ENCODE peak calls at places on chromosomes 13 and 19, in seven cellular contexts. R is RCC 7860, I is aorta, N is NCI-H1930, C is progenitor cell of endocrine pancreas, Y is AML-193, D is HFFc6. P is an unnamed sample.

GRCh38 chr13:100363874-100364273 is 224.7 kb downstream of the GGACT start:
- DNase-seq in D (peak), Y (no peak), N (peak), I (no peak), R (no peak), C (no peak), P (peak)

GRCh38 chr13:76833465-76833864 is 52.7 kb downstream of the KCTD12 start:
- DNase-seq in N (no peak), Y (no peak), C (no peak), D (no peak), R (no peak), I (no peak), P (no peak)

GRCh38 chr19:2271516-2272103 is 10.4 kb downstream of the PEAK3 start:
- DNase-seq in N (no peak), Y (no peak), I (peak), D (peak), C (no peak), R (peak), P (no peak)

GRCh38 chr13:19781526-19781925 is 1.2 kb downstream of the PSPC1 start:
- DNase-seq in N (no peak), I (no peak), Y (no peak), R (no peak), D (no peak), C (no peak), P (no peak)

GRCh38 chr19:35901055-35901644 is 810 bp upstream of the NFKBID start:
- DNase-seq in D (peak), Y (no peak), N (no peak), C (no peak), R (peak), I (no peak), P (peak)

GRCh38 chr13:90201198-90201597 is 1146.3 kb upstream of the MIR17HG start:
- DNase-seq in R (no peak), Y (no peak), D (no peak), I (no peak), N (no peak), C (no peak), P (no peak)

GRCh38 chr13:24348797-24349515 is 39.6 kb downstream of the C1QTNF9 start:
- DNase-seq in D (no peak), I (no peak), N (no peak), C (no peak), R (no peak), Y (no peak), P (no peak)

GRCh38 chr19:2208975-2209374 is 27.2 kb downstream of the PLEKHJ1 start:
- DNase-seq in N (no peak), C (no peak), R (no peak), D (no peak), I (no peak), Y (no peak), P (no peak)

GRCh38 chr19:27887946-27888345 is 1325.0 kb downstream of the UQCRFS1 start:
- DNase-seq in R (no peak), C (no peak), I (no peak), N (no peak), D (no peak), Y (no peak), P (no peak)

GRCh38 chr13:27607125-27607524 is 13.2 kb downstream of the LNX2 start:
- DNase-seq in R (peak), Y (no peak), C (no peak), I (no peak), N (no peak), D (peak), P (peak)

GRCh38 chr19:39949026-39949747 is 14.8 kb upstream of the FCGBP start:
- DNase-seq in I (no peak), N (no peak), Y (no peak), R (no peak), C (no peak), D (no peak), P (no peak)

GRCh38 chr19:17109962-17110598 is 34.5 kb downstream of the MYO9B start:
- DNase-seq in C (no peak), D (no peak), Y (peak), R (no peak), I (peak), N (no peak), P (no peak)

GRCh38 chr13:101307181-101307701 is 109.1 kb downstream of the NALCN start:
- DNase-seq in I (peak), R (no peak), N (no peak), C (no peak), D (peak), Y (no peak), P (peak)

GRCh38 chr19:39936020-39936419 is 1.6 kb upstream of the FCGBP start:
- DNase-seq in D (no peak), N (no peak), R (no peak), Y (no peak), I (no peak), C (no peak), P (no peak)

GRCh38 chr13:30696278-30697176 is 38.8 kb upstream of the ALOX5AP start:
- DNase-seq in N (no peak), D (no peak), Y (peak), R (peak), I (peak), C (no peak), P (peak)

GRCh38 chr13:107993239-107993948 is 221.9 kb downstream of the LIG4 start:
- DNase-seq in Y (no peak), N (no peak), R (no peak), I (no peak), C (no peak), D (no peak), P (no peak)

GRCh38 chr19:57031156-57031555 is 88.6 kb upstream of the USP29 start:
- DNase-seq in N (no peak), I (no peak), Y (no peak), D (no peak), R (no peak), C (no peak), P (no peak)

GRCh38 chr19:40617961-40618360 is 16.8 kb downstream of the LTBP4 start:
- DNase-seq in I (no peak), R (no peak), Y (no peak), N (no peak), C (no peak), D (no peak), P (no peak)

GRCh38 chr19:7266832-7267231 is 27.4 kb downstream of the INSR start:
- DNase-seq in N (no peak), R (no peak), C (no peak), I (no peak), Y (no peak), D (no peak), P (no peak)

GRCh38 chr13:48398450-48399095 is 14.3 kb downstream of the LPAR6 start:
- DNase-seq in D (peak), N (no peak), I (no peak), C (no peak), Y (no peak), R (no peak), P (peak)

GRCh38 chr13:46983881-46984280 is 87.0 kb upstream of the HTR2A start:
- DNase-seq in C (no peak), R (no peak), N (no peak), I (no peak), D (no peak), Y (peak), P (no peak)

GRCh38 chr13:102913924-102914628 is 68.2 kb downstream of the ERCC5 start:
- DNase-seq in C (no peak), D (no peak), Y (no peak), I (no peak), N (no peak), R (no peak), P (no peak)

GRCh38 chr13:24713022-24713421 is 32.8 kb downstream of the ATP12A start:
- DNase-seq in N (no peak), Y (no peak), D (no peak), C (no peak), I (peak), R (no peak), P (no peak)

GRCh38 chr13:110377178-110378175 is 70.4 kb downstream of the COL4A2 start:
- DNase-seq in Y (no peak), N (no peak), I (no peak), R (no peak), D (no peak), C (no peak), P (no peak)